ENCODE peak calls at places on chromosome 1, in six cellular contexts. M is psoas muscle, X is heart right ventricle, L is astrocyte, W is uterus, T is sigmoid colon. J is an unnamed sample.

GRCh38 chr1:36699113-36699512 is 216.4 kb upstream of the CSF3R start:
- DNase-seq in T (no peak), M (no peak), L (no peak), X (no peak), W (no peak), J (no peak)

GRCh38 chr1:174428033-174428432 is 19.7 kb upstream of the GPR52 start:
- DNase-seq in W (no peak), M (no peak), T (no peak), X (no peak), L (no peak), J (no peak)

GRCh38 chr1:97010865-97011264 is 289.3 kb downstream of the PTBP2 start:
- DNase-seq in M (no peak), W (no peak), X (no peak), L (no peak), T (no peak), J (no peak)

GRCh38 chr1:75984781-75985180 is 52.6 kb upstream of the ASB17 start:
- DNase-seq in X (no peak), M (no peak), L (no peak), W (no peak), T (no peak), J (no peak)

GRCh38 chr1:231162970-231163830 is 1.3 kb downstream of the TRIM67 start:
- DNase-seq in T (no peak), L (no peak), M (no peak), W (no peak), X (no peak), J (no peak)

GRCh38 chr1:229225331-229225782 is 45.6 kb upstream of the RAB4A start:
- DNase-seq in X (no peak), T (no peak), L (no peak), M (no peak), W (no peak), J (no peak)

GRCh38 chr1:14969006-14969405 is 184.5 kb upstream of the TMEM51 start:
- DNase-seq in M (no peak), W (no peak), T (no peak), L (no peak), X (no peak), J (no peak)

GRCh38 chr1:202569393-202570322 is 140.6 kb downstream of the SYT2 start:
- DNase-seq in X (no peak), T (no peak), M (no peak), W (no peak), L (no peak), J (no peak)

GRCh38 chr1:228008391-228009115 is 1.8 kb downstream of the WNT3A start:
- DNase-seq in L (no peak), W (peak), T (peak), X (no peak), M (no peak), J (no peak)

GRCh38 chr1:248839168-248839555 is 1.1 kb downstream of the ZNF672 start:
- DNase-seq in T (no peak), W (no peak), L (no peak), M (no peak), X (no peak), J (no peak)

GRCh38 chr1:153392822-153393221 is 1.9 kb upstream of the S100A8 start:
- DNase-seq in X (no peak), T (no peak), W (no peak), L (no peak), M (no peak), J (no peak)

GRCh38 chr1:51968632-51969031 is 21.9 kb downstream of the RAB3B start:
- DNase-seq in X (no peak), T (no peak), L (no peak), M (no peak), W (no peak), J (no peak)

GRCh38 chr1:51963592-51964308 is 26.8 kb downstream of the RAB3B start:
- DNase-seq in M (no peak), L (no peak), X (no peak), W (no peak), T (no peak), J (no peak)

GRCh38 chr1:51969038-51969705 is 21.3 kb downstream of the RAB3B start:
- DNase-seq in M (no peak), W (no peak), T (no peak), L (peak), X (no peak), J (no peak)

GRCh38 chr1:51964309-51964696 is 26.2 kb downstream of the RAB3B start:
- DNase-seq in W (no peak), M (no peak), L (no peak), T (no peak), X (no peak), J (no peak)

DNA sequence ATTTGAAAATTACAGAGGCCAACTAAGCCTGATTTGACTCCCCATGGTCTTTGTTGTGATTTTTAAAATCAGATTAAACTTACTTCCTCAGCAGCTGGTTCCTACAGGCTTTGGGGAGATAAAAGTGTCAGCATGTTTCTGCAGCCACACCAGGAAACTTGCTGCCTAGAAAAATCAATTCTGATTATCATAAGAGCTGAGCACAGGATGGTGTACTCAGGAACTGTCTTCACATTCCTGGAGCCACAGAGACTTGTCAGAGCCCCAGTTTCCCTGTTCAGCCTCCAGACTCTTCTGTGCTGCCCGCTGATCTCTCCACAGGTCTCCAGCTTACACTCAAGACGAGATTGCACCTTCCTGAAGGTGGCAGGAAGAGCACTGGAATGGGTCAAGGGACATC is 23.9 kb downstream of the RAB3B start:
- DNase-seq in T (no peak), L (no peak), W (no peak), M (no peak), X (no peak), J (no peak)
- H3K27ac ChIP-seq in T (no peak), L (no peak), W (no peak), M (no peak), X (no peak), J (no peak)

GRCh38 chr1:225343618-225344017 is 84.2 kb downstream of the LBR start:
- DNase-seq in L (no peak), T (no peak), X (no peak), M (no peak), W (no peak), J (no peak)
- TF ChIP-seq CTCF in L (peak), T (no peak), X (no peak), M (peak), W (no peak), J (no peak)

GRCh38 chr1:171913385-171913784 is 72.1 kb downstream of the DNM3 start:
- DNase-seq in M (no peak), W (no peak), T (no peak), X (no peak), L (no peak), J (no peak)
- H3K27ac ChIP-seq in M (no peak), W (no peak), T (no peak), X (no peak), L (no peak), J (no peak)

DNA sequence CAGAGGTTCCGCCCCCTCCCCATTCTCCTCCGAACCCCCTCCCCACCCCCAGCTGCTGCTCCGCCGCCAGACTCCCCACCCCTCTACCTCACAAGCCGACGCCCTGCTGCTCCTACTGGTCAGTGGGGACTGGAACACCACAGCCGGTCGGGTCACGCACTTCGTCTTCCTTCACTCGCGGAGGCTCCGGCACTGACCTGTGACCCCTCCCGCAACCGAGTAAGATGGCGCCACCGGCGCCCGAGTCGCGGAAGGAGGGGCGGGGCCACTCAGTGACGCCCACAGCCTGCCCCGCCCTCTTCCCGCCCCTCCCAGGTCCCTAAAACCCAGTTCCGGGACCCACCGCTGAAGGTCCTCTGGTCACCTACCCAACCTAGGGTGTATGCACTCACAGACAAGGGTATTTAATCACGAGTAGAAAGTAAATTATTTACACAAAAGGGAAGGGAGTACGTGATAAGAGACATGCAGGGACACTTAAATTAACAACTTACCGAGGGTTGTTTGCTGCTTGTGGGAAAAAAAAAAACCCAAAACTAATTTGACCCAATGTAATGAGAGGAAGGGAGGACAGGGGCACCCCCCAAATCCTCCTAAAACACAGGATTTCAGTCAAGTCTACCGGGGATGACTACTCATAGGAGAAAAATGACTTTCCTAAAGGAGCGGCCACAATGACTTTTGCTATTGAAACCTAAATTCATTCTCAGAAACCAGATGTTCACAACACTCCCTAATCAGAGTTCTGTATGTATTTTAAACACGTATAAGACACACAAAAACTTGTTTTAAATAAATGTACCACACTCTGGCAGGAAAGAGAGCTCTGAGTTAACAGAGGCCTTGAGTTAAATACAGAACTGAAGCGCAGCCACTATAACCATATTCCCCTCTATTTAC is at the start of gene RIT1:
- DNase-seq in X (peak), L (peak), W (peak), M (peak), T (peak), J (peak)
- TF ChIP-seq CTCF in X (no peak), L (no peak), W (no peak), M (no peak), T (peak), J (peak)

GRCh38 chr1:1895456-1896333 is 4.8 kb upstream of the GNB1 start:
- DNase-seq in T (no peak), W (no peak), L (no peak), X (no peak), M (no peak), J (no peak)

GRCh38 chr1:1895050-1895398 is 4.1 kb upstream of the GNB1 start:
- DNase-seq in X (no peak), L (no peak), W (no peak), M (no peak), T (no peak), J (no peak)

GRCh38 chr1:1893291-1893985 is 2.6 kb upstream of the GNB1 start:
- DNase-seq in T (no peak), W (no peak), M (no peak), L (no peak), X (no peak), J (no peak)

GRCh38 chr1:1893997-1894353 is 3.1 kb upstream of the GNB1 start:
- DNase-seq in M (no peak), T (no peak), X (no peak), L (no peak), W (no peak), J (no peak)

GRCh38 chr1:1894354-1895049 is 3.6 kb upstream of the GNB1 start:
- DNase-seq in M (no peak), L (no peak), T (peak), X (peak), W (no peak), J (no peak)
- H3K27ac ChIP-seq in M (no peak), L (no peak), T (peak), X (no peak), W (no peak), J (no peak)

GRCh38 chr1:198805498-198806151 is 166.8 kb downstream of the PTPRC start:
- DNase-seq in L (no peak), X (no peak), W (no peak), M (no peak), T (no peak), J (no peak)
- TF ChIP-seq CTCF in L (no peak), X (no peak), W (no peak), M (no peak), T (no peak), J (no peak)

J was measured in tibial artery.